ENCODE peak calls at places on chromosomes 6 and 20, in ten cellular contexts. D is amniotic stem cell; Z is H7; L is HL-60; C is right cardiac atrium; K is PC-9; M is NCI-H460; S is activated T-helper 1 cell treated with anti-CD3 and anti-CD28 coated beads, Interleukin-2, amount 50 U/mL, for 16 hours; X is hippocampal formation; A is non-pigmented ciliary epithelial cell. H is an unnamed sample.

GRCh38 chr20:52031574-52032303 is 159.8 kb downstream of the ZFP64 start:
- DNase-seq in D (no peak), Z (no peak), L (no peak), C (no peak), K (no peak), M (no peak), S (no peak), X (no peak), A (peak), H (peak)

GRCh38 chr6:43275782-43276179 is 22.3 kb upstream of the SLC22A7 start:
- DNase-seq in D (no peak), Z (peak), L (no peak), C (no peak), K (no peak), M (no peak), S (no peak), X (no peak), A (no peak), H (no peak)

GRCh38 chr20:63957690-63958441 is 1.6 kb upstream of the UCKL1 start:
- DNase-seq in D (no peak), Z (peak), L (no peak), C (peak), K (peak), M (no peak), S (no peak), X (no peak), A (no peak), H (no peak)

GRCh38 chr20:19207541-19207940 is 4.9 kb upstream of the SLC24A3 start:
- DNase-seq in D (no peak), Z (peak), L (no peak), C (no peak), K (no peak), M (no peak), S (no peak), X (no peak), A (no peak), H (no peak)

GRCh38 chr6:169724554-169725269 is 412 bp upstream of the PHF10 start:
- DNase-seq in D (no peak), Z (peak), L (peak), C (peak), K (peak), M (peak), S (peak), X (peak), A (no peak), H (no peak)

GRCh38 chr20:37445041-37445440 is 76.0 kb upstream of the NNAT start:
- DNase-seq in D (no peak), Z (no peak), L (no peak), C (no peak), K (no peak), M (no peak), S (no peak), X (no peak), A (no peak), H (no peak)

GRCh38 chr6:35300848-35301247 is 3.2 kb downstream of the DEF6 start:
- DNase-seq in D (no peak), Z (no peak), L (no peak), C (no peak), K (no peak), M (no peak), S (peak), X (no peak), A (no peak), H (no peak)

GRCh38 chr20:46648903-46649649 is 2.2 kb downstream of the SLC13A3 start:
- DNase-seq in D (no peak), Z (no peak), L (no peak), C (no peak), K (no peak), M (no peak), S (no peak), X (peak), A (no peak), H (no peak)

GRCh38 chr6:19669206-19669605 is 168.0 kb upstream of the ID4 start:
- DNase-seq in D (no peak), Z (no peak), L (no peak), C (no peak), K (peak), M (no peak), S (no peak), X (no peak), A (no peak), H (no peak)

GRCh38 chr20:21322921-21323321 is 19.8 kb downstream of the XRN2 start:
- DNase-seq in D (no peak), Z (no peak), L (no peak), C (no peak), K (no peak), M (no peak), S (no peak), X (no peak), A (no peak), H (no peak)

GRCh38 chr6:168616807-168617756 is 176.1 kb downstream of the SMOC2 start:
- DNase-seq in D (no peak), Z (peak), L (no peak), C (no peak), K (peak), M (no peak), S (no peak), X (peak), A (no peak), H (no peak)

GRCh38 chr6:35698858-35699257 is 10.1 kb upstream of the FKBP5 start:
- DNase-seq in D (no peak), Z (no peak), L (no peak), C (no peak), K (no peak), M (no peak), S (no peak), X (no peak), A (no peak), H (no peak)

GRCh38 chr20:18524646-18525045 is 16.9 kb downstream of the SEC23B start:
- DNase-seq in D (no peak), Z (no peak), L (no peak), C (no peak), K (peak), M (no peak), S (no peak), X (no peak), A (no peak), H (no peak)

GRCh38 chr6:150406948-150407347 is 38.1 kb downstream of the IYD start:
- DNase-seq in D (no peak), Z (no peak), L (no peak), C (no peak), K (no peak), M (no peak), S (no peak), X (no peak), A (no peak), H (no peak)

GRCh38 chr6:95685817-95686216 is 108.5 kb downstream of the MANEA start:
- DNase-seq in D (no peak), Z (peak), L (no peak), C (no peak), K (no peak), M (no peak), S (no peak), X (no peak), A (no peak), H (no peak)